ENCODE peak calls at places on chromosomes 1 and 21, in nine cellular contexts. X, L, N, D, P, V, E, K and O are unnamed samples.

GRCh38 chr1:46687095-46687659 is 15.5 kb downstream of the TEX38 start:
- DNase-seq in L (peak), V (peak), P (no peak), E (no peak), D (peak), N (no peak), X (peak), K (no peak), O (no peak)

GRCh38 chr1:6065093-6065878 is 19.6 kb downstream of the KCNAB2 start:
- DNase-seq in P (no peak), N (no peak), K (no peak), E (no peak), D (no peak), L (no peak), V (no peak), X (no peak), O (no peak)

GRCh38 chr1:29259802-29260441 is 23.6 kb downstream of the PTPRU start:
- DNase-seq in K (no peak), L (no peak), N (no peak), E (no peak), P (no peak), V (no peak), D (peak), X (no peak), O (no peak)

GRCh38 chr21:31897311-31897710 is 24.5 kb downstream of the HUNK start:
- DNase-seq in V (peak), N (no peak), D (no peak), L (no peak), K (no peak), P (no peak), E (no peak), X (no peak), O (no peak)

GRCh38 chr1:200079576-200079975 is 52.1 kb downstream of the NR5A2 start:
- DNase-seq in L (no peak), V (no peak), N (no peak), X (no peak), D (no peak), E (no peak), P (no peak), K (no peak), O (no peak)

GRCh38 chr1:246577082-246577719 is 10.9 kb downstream of the CNST start:
- DNase-seq in X (no peak), D (no peak), P (no peak), K (no peak), V (no peak), N (no peak), L (no peak), E (no peak), O (no peak)

GRCh38 chr1:53502641-53503432 is 43.6 kb downstream of the DMRTB1 start:
- DNase-seq in D (no peak), V (no peak), X (no peak), E (no peak), N (peak), K (no peak), P (no peak), L (no peak), O (no peak)

GRCh38 chr1:150765229-150765976 is at the start of gene CTSS:
- DNase-seq in K (no peak), E (no peak), V (no peak), N (peak), P (no peak), L (no peak), D (no peak), X (peak), O (no peak)

GRCh38 chr1:3453891-3454810 is at the start of gene ARHGEF16:
- DNase-seq in V (no peak), P (peak), X (peak), L (peak), K (no peak), N (peak), E (peak), D (no peak), O (no peak)

GRCh38 chr1:160127865-160128523 is 12.4 kb downstream of the ATP1A2 start:
- DNase-seq in P (no peak), K (no peak), L (no peak), E (no peak), V (no peak), X (peak), D (no peak), N (peak), O (no peak)

GRCh38 chr1:74083128-74083527 is 114.8 kb downstream of the LRRIQ3 start:
- DNase-seq in X (no peak), D (no peak), N (no peak), E (no peak), P (no peak), V (no peak), K (no peak), L (no peak), O (peak)

GRCh38 chr1:81375884-81376548 is 424.7 kb upstream of the ADGRL2 start:
- DNase-seq in K (no peak), D (no peak), V (no peak), X (no peak), N (no peak), L (no peak), E (no peak), P (no peak), O (no peak)

GRCh38 chr1:228151170-228151513 is 1.4 kb downstream of the GJC2 start:
- DNase-seq in P (no peak), K (no peak), X (no peak), V (peak), N (no peak), L (no peak), E (no peak), D (no peak), O (no peak)

GRCh38 chr1:162560303-162561036 is 1.1 kb upstream of the UAP1 start:
- DNase-seq in N (peak), L (no peak), V (no peak), X (peak), P (no peak), E (no peak), D (no peak), K (no peak), O (no peak)

GRCh38 chr1:20600156-20600555 is 11.3 kb downstream of the CDA start:
- DNase-seq in L (no peak), V (no peak), P (no peak), N (no peak), X (peak), E (no peak), D (no peak), K (no peak), O (no peak)

GRCh38 chr1:40736085-40736531 is 44.6 kb downstream of the NFYC start:
- DNase-seq in X (peak), K (peak), E (no peak), V (no peak), L (no peak), P (no peak), N (no peak), D (peak), O (peak)

GRCh38 chr1:19710825-19711611 is 46.3 kb downstream of the HTR6 start:
- DNase-seq in N (no peak), X (no peak), K (no peak), D (no peak), P (no peak), V (no peak), E (no peak), L (no peak), O (peak)

GRCh38 chr1:208183977-208184901 is 59.9 kb downstream of the PLXNA2 start:
- DNase-seq in E (peak), V (peak), D (no peak), P (no peak), N (peak), X (peak), K (peak), L (peak), O (peak)

GRCh38 chr1:231575472-231575871 is 47.0 kb downstream of the TSNAX start:
- DNase-seq in D (no peak), N (no peak), L (no peak), V (no peak), X (no peak), E (no peak), K (no peak), P (no peak), O (no peak)

GRCh38 chr1:208132287-208132882 is 111.8 kb downstream of the PLXNA2 start:
- DNase-seq in E (peak), K (peak), D (no peak), P (peak), L (peak), N (peak), V (peak), X (peak), O (no peak)

GRCh38 chr1:247741756-247742155 is 3.3 kb downstream of the OR14K1 start:
- DNase-seq in P (no peak), X (no peak), E (no peak), N (no peak), V (no peak), D (no peak), K (no peak), L (no peak), O (no peak)

GRCh38 chr1:198520524-198521254 is 19.8 kb downstream of the ATP6V1G3 start:
- DNase-seq in X (peak), V (no peak), L (no peak), D (no peak), N (no peak), K (no peak), E (no peak), P (no peak), O (no peak)

GRCh38 chr1:54995013-54995760 is 3.5 kb upstream of the BSND start:
- DNase-seq in K (no peak), P (no peak), X (no peak), N (no peak), E (no peak), D (no peak), V (no peak), L (no peak), O (no peak)

GRCh38 chr1:19723874-19724273 is 59.2 kb downstream of the HTR6 start:
- DNase-seq in K (no peak), V (no peak), E (no peak), X (no peak), P (no peak), L (no peak), D (no peak), N (no peak), O (no peak)

GRCh38 chr1:179288977-179289376 is 4.6 kb upstream of the SOAT1 start:
- DNase-seq in N (peak), K (no peak), X (no peak), V (no peak), P (no peak), D (no peak), L (no peak), E (no peak), O (no peak)

GRCh38 chr1:14441302-14441741 is 157.2 kb upstream of the KAZN start:
- DNase-seq in K (peak), E (no peak), D (peak), X (peak), N (no peak), P (no peak), V (no peak), L (no peak), O (no peak)

DNA sequence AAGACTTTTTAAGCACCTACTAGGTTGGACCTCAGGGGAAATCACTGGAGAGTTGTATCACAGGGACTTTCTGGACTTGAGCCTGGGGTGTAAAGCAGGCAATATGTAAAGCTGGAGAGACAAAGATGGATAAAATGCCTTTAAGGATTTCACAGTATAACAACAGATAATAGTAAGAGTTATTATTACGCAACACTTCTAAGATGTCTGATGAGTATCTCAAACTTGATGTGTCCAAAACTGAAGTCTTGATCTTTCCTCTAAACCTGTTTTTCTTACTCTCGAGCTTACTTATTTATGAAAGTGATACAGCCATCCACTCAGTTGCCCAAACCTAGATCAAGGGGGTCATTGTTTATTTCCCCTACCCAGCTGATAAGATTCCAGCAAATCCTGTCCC is 2.1 kb upstream of the STRIP1 start:
- DNase-seq in X (no peak), V (no peak), N (no peak), E (no peak), K (no peak), P (no peak), D (no peak), L (no peak), O (no peak)
- TF ChIP-seq CTCF in X (no peak), V (no peak), N (no peak), E (no peak), K (no peak), P (no peak), D (no peak), L (no peak), O (no peak)

GRCh38 chr1:172135076-172135672 is 285.3 kb upstream of the C1orf105 start:
- DNase-seq in P (no peak), D (no peak), K (no peak), L (no peak), E (peak), X (peak), N (peak), V (no peak), O (no peak)
- TF ChIP-seq CTCF in P (peak), D (peak), K (peak), L (no peak), E (peak), X (peak), N (peak), V (no peak), O (peak)

GRCh38 chr1:155130272-155131006 is 2.8 kb downstream of the EFNA1 start:
- DNase-seq in L (no peak), D (no peak), P (no peak), K (no peak), V (no peak), E (no peak), N (no peak), X (no peak), O (no peak)

GRCh38 chr1:155133799-155134281 is 1.8 kb upstream of the SLC50A1 start:
- DNase-seq in P (no peak), K (no peak), L (no peak), X (no peak), D (no peak), E (no peak), N (no peak), V (no peak), O (no peak)

GRCh38 chr1:155131846-155132245 is 3.8 kb upstream of the SLC50A1 start:
- DNase-seq in E (no peak), X (no peak), L (no peak), N (no peak), D (no peak), P (no peak), K (no peak), V (no peak), O (no peak)

GRCh38 chr1:155128755-155129473 is 1.2 kb downstream of the EFNA1 start:
- DNase-seq in P (no peak), D (no peak), L (peak), E (no peak), N (peak), V (peak), X (peak), K (no peak), O (no peak)

GRCh38 chr1:155131285-155131684 is 3.6 kb downstream of the EFNA1 start:
- DNase-seq in P (no peak), L (no peak), E (no peak), D (no peak), N (no peak), K (no peak), V (no peak), X (no peak), O (no peak)
- TF ChIP-seq CTCF in P (no peak), L (no peak), E (no peak), D (no peak), N (no peak), K (no peak), V (no peak), X (no peak), O (no peak)

DNA sequence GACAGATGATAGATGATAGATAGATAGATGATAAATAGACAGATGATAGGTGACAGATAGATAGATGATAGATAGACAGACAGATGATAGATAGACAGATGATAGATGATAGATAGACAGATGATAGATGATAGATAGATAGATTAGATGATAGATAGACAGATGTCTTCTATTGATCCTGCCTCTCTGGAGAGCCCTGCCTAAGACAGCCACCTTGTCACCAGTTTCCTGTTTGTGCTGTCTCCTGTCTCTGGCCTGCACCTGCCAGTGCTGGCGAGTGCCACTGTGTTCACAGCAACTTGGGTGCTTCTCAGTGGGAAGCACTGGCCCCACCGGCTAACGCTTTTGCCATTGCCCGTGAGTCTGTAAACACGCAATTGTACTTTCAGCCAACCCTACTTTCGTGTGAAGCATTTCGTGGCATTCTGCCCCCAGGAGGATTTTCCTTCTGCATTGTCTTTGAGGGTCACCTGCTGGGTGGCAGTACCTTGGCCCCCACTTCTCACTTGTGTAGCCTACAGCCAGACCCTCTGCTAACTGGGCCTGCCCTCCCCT is 23.5 kb upstream of the PDE9A start:
- DNase-seq in E (no peak), X (no peak), N (no peak), D (no peak), V (peak), K (no peak), L (no peak), P (no peak), O (no peak)
- TF ChIP-seq CTCF in E (no peak), X (no peak), N (no peak), D (no peak), V (no peak), K (no peak), L (no peak), P (no peak), O (no peak)

DNA sequence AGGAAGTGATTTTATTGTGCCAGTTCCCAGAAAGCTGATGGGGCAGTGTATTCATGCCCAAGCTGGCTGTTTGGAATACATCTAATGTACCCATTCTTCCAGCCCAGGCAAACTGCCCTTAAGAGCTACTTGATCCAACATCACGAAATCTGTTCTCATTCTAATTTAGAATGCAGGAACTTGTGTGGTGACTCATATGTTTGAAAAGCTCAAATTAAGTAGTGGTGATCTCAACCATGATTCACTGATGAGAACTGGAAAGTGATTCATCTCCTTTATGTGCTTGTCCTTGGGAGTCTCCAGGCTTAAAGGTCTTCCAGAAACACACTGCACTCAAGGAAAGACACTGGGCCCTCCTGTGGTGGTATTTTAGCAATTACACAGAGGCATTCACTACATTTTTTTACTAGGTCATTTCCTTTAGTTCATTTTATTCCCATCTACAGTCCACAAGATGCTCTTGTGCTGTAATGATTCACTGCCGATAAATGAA is 65.4 kb downstream of the RPE65 start:
- DNase-seq in P (no peak), N (peak), K (peak), V (no peak), L (peak), D (peak), X (peak), E (peak), O (peak)
- TF ChIP-seq CTCF in P (no peak), N (peak), K (peak), V (no peak), L (no peak), D (peak), X (peak), E (peak), O (peak)

DNA sequence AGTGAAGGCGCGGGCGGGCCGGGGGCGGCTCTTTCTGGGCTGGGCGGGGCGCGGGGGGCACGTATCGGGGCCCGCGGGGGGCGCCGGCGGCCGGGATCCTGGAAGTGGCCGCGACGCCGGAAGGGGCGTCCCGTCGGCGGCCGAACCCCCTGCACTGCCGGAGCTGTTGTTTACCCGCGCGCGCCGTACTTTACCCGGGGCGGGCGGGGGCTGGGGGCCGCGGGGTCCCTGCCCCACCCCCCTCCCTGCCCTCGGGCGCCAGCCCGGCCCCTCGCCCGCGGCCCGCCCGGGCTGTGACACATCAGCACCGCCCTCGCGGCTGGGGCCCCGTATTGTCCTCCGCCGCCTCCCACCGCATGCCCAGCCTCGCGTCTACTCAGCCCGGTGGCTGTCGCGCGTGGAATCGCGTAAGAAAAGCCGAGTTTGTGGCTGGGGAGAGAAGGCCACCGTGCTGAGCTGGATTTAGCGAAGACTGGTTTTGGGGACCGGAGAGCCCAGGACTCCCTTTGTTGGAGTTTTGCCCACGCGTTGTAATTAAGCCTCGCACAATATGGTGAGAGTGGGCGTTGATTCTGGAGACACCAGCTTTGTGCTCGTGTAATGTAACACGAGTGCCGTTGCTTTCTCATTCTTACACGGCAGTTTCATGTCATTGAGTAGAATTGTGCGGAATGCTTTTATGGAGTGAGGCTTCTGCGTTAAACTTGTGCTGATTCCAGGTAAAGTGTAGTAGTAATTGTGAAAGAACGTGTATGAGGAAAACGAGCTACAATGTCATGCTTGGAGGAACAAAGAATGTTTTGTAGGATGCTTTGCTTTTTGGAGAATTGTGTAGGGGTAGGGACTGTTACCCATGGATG is 554 bp downstream of the BACH1 start:
- DNase-seq in P (no peak), D (no peak), E (no peak), N (peak), L (peak), K (no peak), V (peak), X (peak), O (no peak)
- TF ChIP-seq CTCF in P (no peak), D (no peak), E (no peak), N (no peak), L (no peak), K (no peak), V (no peak), X (no peak), O (no peak)